ENCODE peak calls at places on chromosomes 3 and 15, in five cellular contexts. Z is transverse colon, L is right atrium auricular region, M is IMR-90, E is kidney. I is an unnamed sample. For H3K4me1, the result is how much of the 10 kb centered on the place peaks cover.

GRCh38 chr3:127820221-127820870 is 2.0 kb downstream of the MGLL start:
- DNase-seq in Z (peak), L (no peak), M (peak), E (peak), I (peak)

GRCh38 chr3:172104471-172105072 is 65.2 kb downstream of the FNDC3B start:
- DNase-seq in Z (no peak), L (no peak), M (no peak), E (no peak), I (peak)

GRCh38 chr3:3707858-3708768 is 91.1 kb upstream of the LRRN1 start:
- DNase-seq in Z (no peak), L (no peak), M (no peak), E (no peak), I (no peak)

GRCh38 chr15:100215843-100216169 is 126.0 kb downstream of the ADAMTS17 start:
- DNase-seq in Z (no peak), L (no peak), M (no peak), E (peak), I (no peak)

GRCh38 chr3:81492048-81492447 is 269.4 kb downstream of the GBE1 start:
- DNase-seq in Z (no peak), L (no peak), M (peak), E (no peak), I (no peak)

GRCh38 chr3:52318186-52318793 is 2.2 kb downstream of the DNAH1 start:
- DNase-seq in Z (no peak), L (no peak), M (no peak), E (peak), I (peak)

GRCh38 chr3:155188036-155188435 is 105.4 kb downstream of the STRIT1 start:
- DNase-seq in Z (no peak), L (no peak), M (peak), E (no peak), I (no peak)

GRCh38 chr15:91529534-91529933 is 324.0 kb upstream of the SLCO3A1 start:
- DNase-seq in Z (no peak), L (no peak), M (no peak), E (no peak), I (no peak)

GRCh38 chr3:114878119-114878839 is 268.8 kb downstream of the ZBTB20 start:
- DNase-seq in Z (no peak), L (no peak), M (peak), E (no peak), I (no peak)

GRCh38 chr3:22939349-22939748 is 263.8 kb upstream of the UBE2E2 start:
- DNase-seq in Z (no peak), L (no peak), M (peak), E (no peak), I (no peak)

GRCh38 chr3:151171145-151171544 is 31.9 kb downstream of the GPR171 start:
- DNase-seq in Z (peak), L (no peak), M (peak), E (no peak), I (no peak)

GRCh38 chr3:176479291-176479690 is 718.0 kb downstream of the TBL1XR1 start:
- DNase-seq in Z (no peak), L (no peak), M (no peak), E (no peak), I (no peak)

GRCh38 chr3:65974505-65974904 is 64.2 kb downstream of the MAGI1 start:
- DNase-seq in Z (no peak), L (no peak), M (no peak), E (no peak), I (no peak)

GRCh38 chr3:33826688-33827087 is 28.3 kb downstream of the PDCD6IP start:
- DNase-seq in Z (no peak), L (no peak), M (peak), E (no peak), I (no peak)

GRCh38 chr15:62545392-62546227 is 380.5 kb upstream of the C2CD4B start:
- DNase-seq in Z (peak), L (peak), M (peak), E (no peak), I (peak)

GRCh38 chr3:72345237-72345878 is 502.9 kb downstream of the SHQ1 start:
- DNase-seq in Z (no peak), L (no peak), M (no peak), E (no peak), I (no peak)

GRCh38 chr3:69288161-69288895 is 97.6 kb downstream of the FRMD4B start:
- DNase-seq in Z (no peak), L (no peak), M (no peak), E (no peak), I (no peak)

GRCh38 chr15:89462198-89462912 is 34.0 kb downstream of the RHCG start:
- DNase-seq in Z (no peak), L (no peak), M (peak), E (peak), I (no peak)

GRCh38 chr3:194364652-194365434 is 4.7 kb downstream of the LRRC15 start:
- DNase-seq in Z (peak), L (no peak), M (peak), E (peak), I (peak)

GRCh38 chr3:166190360-166190759 is 353.1 kb upstream of the BCHE start:
- DNase-seq in Z (no peak), L (no peak), M (peak), E (no peak), I (no peak)

GRCh38 chr3:143975549-143976152 is 4.0 kb downstream of the DIPK2A start:
- DNase-seq in Z (no peak), L (no peak), M (peak), E (no peak), I (no peak)

GRCh38 chr3:143979041-143979440 is 7.4 kb downstream of the DIPK2A start:
- DNase-seq in Z (no peak), L (no peak), M (no peak), E (no peak), I (no peak)

GRCh38 chr3:143979813-143980212 is 8.2 kb downstream of the DIPK2A start:
- DNase-seq in Z (no peak), L (no peak), M (peak), E (no peak), I (no peak)

GRCh38 chr3:143978263-143978631 is 6.6 kb downstream of the DIPK2A start:
- DNase-seq in Z (no peak), L (no peak), M (no peak), E (no peak), I (no peak)

DNA sequence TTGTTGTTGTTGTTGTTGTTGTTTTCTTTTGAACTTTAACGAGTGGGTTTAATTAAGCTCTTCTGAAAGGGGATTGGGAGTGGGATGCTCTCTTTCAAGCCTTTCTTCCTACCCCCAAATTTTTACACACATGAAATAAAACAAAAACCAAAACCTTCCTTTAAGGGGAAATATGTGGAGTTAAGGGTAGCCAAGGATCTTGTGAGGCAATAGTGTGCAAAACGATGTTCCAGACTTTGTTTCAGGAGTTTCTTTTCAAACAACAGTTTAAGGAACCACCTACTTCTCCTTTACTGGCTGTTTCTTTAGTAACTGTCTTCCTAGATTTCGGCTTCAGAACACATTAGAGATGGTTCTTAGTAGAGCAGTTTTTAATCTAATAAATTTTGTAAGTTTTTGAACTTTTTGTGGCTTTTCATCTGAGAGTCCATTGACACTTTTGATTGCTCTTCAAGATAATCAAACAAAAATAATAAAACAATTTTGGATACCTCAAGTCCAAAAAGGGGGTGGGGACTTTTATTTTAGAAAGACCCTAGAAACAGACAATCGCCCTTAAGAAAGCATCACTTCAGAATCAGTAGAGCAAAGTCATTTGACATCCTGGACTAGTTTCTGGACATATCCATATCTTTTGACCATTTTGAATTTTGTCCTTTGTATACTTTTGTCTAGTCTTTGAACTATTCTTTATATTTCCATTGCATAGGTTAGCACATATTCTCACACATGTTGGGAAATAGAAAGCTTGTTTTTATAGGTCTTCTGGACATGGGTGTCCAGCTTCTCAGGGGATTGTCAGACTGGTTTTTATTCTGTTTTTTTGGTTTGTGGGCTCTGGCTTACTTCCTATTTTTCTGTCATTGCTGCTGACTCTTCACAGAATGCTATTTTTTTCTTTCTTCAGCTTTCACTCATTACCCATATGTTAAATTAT is 6.0 kb downstream of the DIPK2A start:
- DNase-seq in Z (no peak), L (no peak), M (peak), E (no peak), I (no peak)
- H3K4me1 ChIP-seq in Z (under half), L (under half), M (under half), E (under half), I (under half)

GRCh38 chr15:74783072-74783807 is 1.4 kb downstream of the CSK start:
- DNase-seq in Z (peak), L (no peak), M (peak), E (no peak), I (no peak)

GRCh38 chr15:74781673-74782595 is at the start of gene CSK:
- DNase-seq in Z (peak), L (no peak), M (peak), E (peak), I (peak)

GRCh38 chr15:74780983-74781672 is 752 bp upstream of the CSK start:
- DNase-seq in Z (no peak), L (no peak), M (peak), E (no peak), I (no peak)

GRCh38 chr15:74783808-74784175 is 1.9 kb downstream of the CSK start:
- DNase-seq in Z (no peak), L (no peak), M (no peak), E (no peak), I (no peak)

GRCh38 chr15:74782596-74783071 is 754 bp downstream of the CSK start:
- DNase-seq in Z (no peak), L (no peak), M (no peak), E (no peak), I (no peak)
- H3K27ac ChIP-seq in Z (peak), L (peak), M (peak), E (peak), I (peak)

DNA sequence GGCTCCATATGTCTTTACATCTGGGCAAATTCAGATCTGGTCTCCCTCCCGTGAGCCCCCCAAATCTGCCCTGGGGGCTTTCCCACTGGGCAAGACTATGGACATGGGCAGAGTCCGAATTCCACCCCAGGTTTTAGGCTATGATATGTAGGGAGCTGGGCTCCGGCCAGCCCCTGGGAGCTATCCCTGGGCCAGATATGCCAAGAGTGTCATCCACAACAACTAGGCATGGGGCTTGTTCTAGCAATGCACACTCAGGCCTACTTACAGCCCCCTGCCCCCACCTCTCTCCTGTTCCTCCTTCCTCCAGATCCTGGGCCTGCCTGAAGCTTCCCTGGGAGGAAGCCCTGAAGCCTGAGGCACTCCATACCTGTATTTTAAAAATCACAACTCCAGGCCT is 622 bp downstream of the XIRP1 start:
- DNase-seq in Z (no peak), L (no peak), M (no peak), E (no peak), I (no peak)
- H3K4me1 ChIP-seq in Z (under half), L (under half), M (under half), E (under half), I (under half)

GRCh38 chr3:136818191-136818850 is 605 bp upstream of the SLC35G2 start:
- DNase-seq in Z (peak), L (peak), M (peak), E (no peak), I (peak)
- H3K27ac ChIP-seq in Z (peak), L (peak), M (peak), E (no peak), I (peak)